ENCODE peak calls at places on chromosomes 4 and X, in nine cellular contexts. L, Y, U, W, C, B, K, R and F are unnamed samples.

GRCh38 chrX:103640401-103641155 is 11.8 kb downstream of the TCEAL1 start:
- DNase-seq in L (no peak), Y (peak), U (no peak), W (no peak), C (no peak), B (peak), K (peak), R (no peak), F (peak)

GRCh38 chr4:65046496-65047101 is 623.7 kb downstream of the EPHA5 start:
- DNase-seq in L (no peak), Y (peak), U (no peak), W (no peak), C (no peak), B (peak), K (no peak), R (no peak), F (peak)

GRCh38 chr4:26701095-26701494 is 117.2 kb downstream of the TBC1D19 start:
- DNase-seq in L (no peak), Y (no peak), U (no peak), W (no peak), C (no peak), B (no peak), K (no peak), R (no peak), F (no peak)

GRCh38 chr4:6641164-6641970 is 882 bp downstream of the MRFAP1 start:
- DNase-seq in L (peak), Y (peak), U (peak), W (peak), C (no peak), B (peak), K (peak), R (no peak), F (peak)

GRCh38 chr4:183181081-183181480 is 82.0 kb downstream of the WWC2 start:
- DNase-seq in L (no peak), Y (no peak), U (no peak), W (no peak), C (no peak), B (no peak), K (no peak), R (no peak), F (no peak)

GRCh38 chr4:139629761-139630160 is 35.9 kb upstream of the MGST2 start:
- DNase-seq in L (no peak), Y (no peak), U (no peak), W (no peak), C (no peak), B (no peak), K (peak), R (no peak), F (peak)

GRCh38 chr4:68489338-68489737 is 42.1 kb downstream of the TMPRSS11E start:
- DNase-seq in L (no peak), Y (no peak), U (no peak), W (no peak), C (no peak), B (no peak), K (no peak), R (no peak), F (no peak)

GRCh38 chr4:67875011-67875410 is 8.8 kb downstream of the TMPRSS11D start:
- DNase-seq in L (no peak), Y (no peak), U (no peak), W (no peak), C (no peak), B (peak), K (no peak), R (no peak), F (no peak)

GRCh38 chr4:38715076-38715475 is 51.1 kb downstream of the KLF3 start:
- DNase-seq in L (no peak), Y (no peak), U (no peak), W (no peak), C (no peak), B (no peak), K (no peak), R (no peak), F (no peak)

GRCh38 chr4:94277539-94277938 is 65.1 kb downstream of the HPGDS start:
- DNase-seq in L (no peak), Y (no peak), U (no peak), W (no peak), C (no peak), B (no peak), K (no peak), R (no peak), F (no peak)

GRCh38 chr4:158314756-158315487 is 104.6 kb downstream of the TMEM144 start:
- DNase-seq in L (no peak), Y (peak), U (no peak), W (no peak), C (peak), B (peak), K (no peak), R (no peak), F (peak)

GRCh38 chrX:140918398-140919043 is 83.9 kb upstream of the SPANXB1 start:
- DNase-seq in L (peak), Y (peak), U (no peak), W (no peak), C (peak), B (peak), K (peak), R (peak), F (peak)

GRCh38 chr4:119587796-119588195 is 40.8 kb downstream of the PDE5A start:
- DNase-seq in L (no peak), Y (peak), U (no peak), W (no peak), C (no peak), B (no peak), K (no peak), R (no peak), F (no peak)

GRCh38 chr4:181819951-181820350 is 423.3 kb upstream of the TENM3 start:
- DNase-seq in L (no peak), Y (peak), U (no peak), W (no peak), C (no peak), B (no peak), K (no peak), R (no peak), F (no peak)

GRCh38 chr4:54254116-54254914 is 25.2 kb downstream of the PDGFRA start:
- DNase-seq in L (no peak), Y (peak), U (no peak), W (no peak), C (no peak), B (no peak), K (no peak), R (no peak), F (no peak)

GRCh38 chr4:77006753-77007355 is 57.3 kb downstream of the SEPTIN11 start:
- DNase-seq in L (no peak), Y (no peak), U (no peak), W (no peak), C (no peak), B (no peak), K (no peak), R (no peak), F (no peak)

GRCh38 chrX:101744085-101744484 is 84.4 kb upstream of the ARMCX2 start:
- DNase-seq in L (no peak), Y (peak), U (no peak), W (no peak), C (no peak), B (no peak), K (no peak), R (no peak), F (no peak)

GRCh38 chr4:113790478-113790877 is 28.9 kb upstream of the CAMK2D start:
- DNase-seq in L (no peak), Y (no peak), U (no peak), W (no peak), C (no peak), B (no peak), K (no peak), R (no peak), F (no peak)

GRCh38 chr4:103307479-103308042 is 109.4 kb upstream of the CENPE start:
- DNase-seq in L (no peak), Y (no peak), U (no peak), W (no peak), C (no peak), B (no peak), K (no peak), R (no peak), F (no peak)

GRCh38 chr4:10092481-10093272 is 23.9 kb downstream of the WDR1 start:
- DNase-seq in L (no peak), Y (no peak), U (no peak), W (peak), C (no peak), B (no peak), K (no peak), R (no peak), F (no peak)

GRCh38 chr4:27702710-27703431 is 842.2 kb downstream of the STIM2 start:
- DNase-seq in L (peak), Y (peak), U (no peak), W (no peak), C (peak), B (peak), K (no peak), R (peak), F (no peak)

GRCh38 chr4:11323771-11324170 is 104.9 kb downstream of the HS3ST1 start:
- DNase-seq in L (no peak), Y (no peak), U (no peak), W (no peak), C (no peak), B (no peak), K (no peak), R (no peak), F (no peak)

GRCh38 chrX:40299502-40300118 is 201.9 kb upstream of the BCOR start:
- DNase-seq in L (no peak), Y (no peak), U (no peak), W (no peak), C (no peak), B (no peak), K (no peak), R (no peak), F (no peak)

GRCh38 chr4:184994623-184995010 is 23.7 kb upstream of the HELT start:
- DNase-seq in L (no peak), Y (no peak), U (no peak), W (no peak), C (no peak), B (no peak), K (no peak), R (no peak), F (no peak)